ENCODE peak calls at places on chromosomes 7 and 10, in nine cellular contexts. One of them, this sample, is unnamed.

GRCh38 chr10:93471110-93471651 is 11.0 kb downstream of the MYOF start:
- DNase-seq in LHCN-M2: peak; percentile 97
- DNase-seq in stimulated activated CD4-positive, alpha-beta T cell treated with anti-CD3 and anti-CD28 coated beads, Interleukin-1b, Interleukin-23, amount 100 ng/mL, for 48 hours: no peak
- DNase-seq in astrocyte of the cerebellum: peak; percentile 93
- DNase-seq in mucosa of gallbladder: no peak
- DNase-seq in naive B cell: no peak
- DNase-seq in amniotic epithelial cell: peak; percentile 89
- DNase-seq in GOT3: no peak
- DNase-seq in AG20443: peak; percentile 72
- DNase-seq in this sample: peak; percentile 98

GRCh38 chr10:14329609-14330246 is 996 bp downstream of the FRMD4A start:
- DNase-seq in astrocyte of the cerebellum: no peak
- DNase-seq in amniotic epithelial cell: no peak
- DNase-seq in LHCN-M2: no peak
- DNase-seq in mucosa of gallbladder: no peak
- DNase-seq in AG20443: no peak
- DNase-seq in naive B cell: no peak
- DNase-seq in GOT3: no peak
- DNase-seq in stimulated activated CD4-positive, alpha-beta T cell treated with anti-CD3 and anti-CD28 coated beads, Interleukin-1b, Interleukin-23, amount 100 ng/mL, for 48 hours: no peak
- DNase-seq in this sample: no peak

GRCh38 chr7:20954711-20955641 is 168.3 kb upstream of the SP8 start:
- DNase-seq in astrocyte of the cerebellum: no peak
- DNase-seq in AG20443: no peak
- DNase-seq in mucosa of gallbladder: no peak
- DNase-seq in stimulated activated CD4-positive, alpha-beta T cell treated with anti-CD3 and anti-CD28 coated beads, Interleukin-1b, Interleukin-23, amount 100 ng/mL, for 48 hours: no peak
- DNase-seq in naive B cell: no peak
- DNase-seq in LHCN-M2: no peak
- DNase-seq in GOT3: no peak
- DNase-seq in amniotic epithelial cell: no peak
- DNase-seq in this sample: peak; percentile 31

GRCh38 chr10:119233123-119233820 is 25.9 kb downstream of the GRK5 start:
- DNase-seq in amniotic epithelial cell: no peak
- DNase-seq in stimulated activated CD4-positive, alpha-beta T cell treated with anti-CD3 and anti-CD28 coated beads, Interleukin-1b, Interleukin-23, amount 100 ng/mL, for 48 hours: peak; percentile 21
- DNase-seq in naive B cell: no peak
- DNase-seq in mucosa of gallbladder: no peak
- DNase-seq in AG20443: no peak
- DNase-seq in astrocyte of the cerebellum: no peak
- DNase-seq in LHCN-M2: no peak
- DNase-seq in GOT3: no peak
- DNase-seq in this sample: peak; percentile 62

GRCh38 chr7:41566581-41566980 is 136.3 kb downstream of the INHBA start:
- DNase-seq in astrocyte of the cerebellum: no peak
- DNase-seq in amniotic epithelial cell: no peak
- DNase-seq in mucosa of gallbladder: no peak
- DNase-seq in LHCN-M2: no peak
- DNase-seq in naive B cell: no peak
- DNase-seq in stimulated activated CD4-positive, alpha-beta T cell treated with anti-CD3 and anti-CD28 coated beads, Interleukin-1b, Interleukin-23, amount 100 ng/mL, for 48 hours: no peak
- DNase-seq in GOT3: no peak
- DNase-seq in AG20443: no peak
- DNase-seq in this sample: no peak

GRCh38 chr10:44913312-44914079 is 2.4 kb downstream of the TMEM72 start:
- DNase-seq in naive B cell: no peak
- DNase-seq in AG20443: no peak
- DNase-seq in astrocyte of the cerebellum: no peak
- DNase-seq in LHCN-M2: no peak
- DNase-seq in GOT3: no peak
- DNase-seq in stimulated activated CD4-positive, alpha-beta T cell treated with anti-CD3 and anti-CD28 coated beads, Interleukin-1b, Interleukin-23, amount 100 ng/mL, for 48 hours: peak; percentile 16
- DNase-seq in amniotic epithelial cell: peak; percentile 66
- DNase-seq in mucosa of gallbladder: no peak
- DNase-seq in this sample: peak; percentile 39

GRCh38 chr7:46930336-46930735 is 651.6 kb downstream of the TNS3 start:
- DNase-seq in naive B cell: no peak
- DNase-seq in LHCN-M2: peak; percentile 98
- DNase-seq in AG20443: peak; percentile 87
- DNase-seq in stimulated activated CD4-positive, alpha-beta T cell treated with anti-CD3 and anti-CD28 coated beads, Interleukin-1b, Interleukin-23, amount 100 ng/mL, for 48 hours: no peak
- DNase-seq in astrocyte of the cerebellum: peak; percentile 84
- DNase-seq in amniotic epithelial cell: peak; percentile 98
- DNase-seq in GOT3: peak; percentile 32
- DNase-seq in mucosa of gallbladder: no peak
- DNase-seq in this sample: peak; percentile 96

GRCh38 chr10:59383436-59383835 is 21.1 kb upstream of the FAM13C start:
- DNase-seq in LHCN-M2: no peak
- DNase-seq in stimulated activated CD4-positive, alpha-beta T cell treated with anti-CD3 and anti-CD28 coated beads, Interleukin-1b, Interleukin-23, amount 100 ng/mL, for 48 hours: no peak
- DNase-seq in GOT3: no peak
- DNase-seq in astrocyte of the cerebellum: no peak
- DNase-seq in naive B cell: no peak
- DNase-seq in mucosa of gallbladder: no peak
- DNase-seq in amniotic epithelial cell: peak; percentile 23
- DNase-seq in AG20443: no peak
- DNase-seq in this sample: peak; percentile 50

GRCh38 chr10:14810969-14811953 is 26.6 kb downstream of the CDNF start:
- DNase-seq in astrocyte of the cerebellum: no peak
- DNase-seq in amniotic epithelial cell: no peak
- DNase-seq in GOT3: no peak
- DNase-seq in mucosa of gallbladder: no peak
- DNase-seq in naive B cell: no peak
- DNase-seq in AG20443: no peak
- DNase-seq in LHCN-M2: no peak
- DNase-seq in stimulated activated CD4-positive, alpha-beta T cell treated with anti-CD3 and anti-CD28 coated beads, Interleukin-1b, Interleukin-23, amount 100 ng/mL, for 48 hours: no peak
- DNase-seq in this sample: no peak

GRCh38 chr10:98517672-98518071 is 70.9 kb upstream of the HPS1 start:
- DNase-seq in mucosa of gallbladder: no peak
- DNase-seq in naive B cell: no peak
- DNase-seq in AG20443: no peak
- DNase-seq in stimulated activated CD4-positive, alpha-beta T cell treated with anti-CD3 and anti-CD28 coated beads, Interleukin-1b, Interleukin-23, amount 100 ng/mL, for 48 hours: no peak
- DNase-seq in astrocyte of the cerebellum: no peak
- DNase-seq in GOT3: no peak
- DNase-seq in LHCN-M2: no peak
- DNase-seq in amniotic epithelial cell: no peak
- DNase-seq in this sample: no peak

GRCh38 chr7:155509725-155510551 is 36.4 kb downstream of the CNPY1 start:
- DNase-seq in mucosa of gallbladder: no peak
- DNase-seq in AG20443: no peak
- DNase-seq in naive B cell: no peak
- DNase-seq in GOT3: no peak
- DNase-seq in astrocyte of the cerebellum: no peak
- DNase-seq in stimulated activated CD4-positive, alpha-beta T cell treated with anti-CD3 and anti-CD28 coated beads, Interleukin-1b, Interleukin-23, amount 100 ng/mL, for 48 hours: no peak
- DNase-seq in LHCN-M2: no peak
- DNase-seq in amniotic epithelial cell: no peak
- DNase-seq in this sample: no peak

GRCh38 chr10:124917168-124917938 is 24.6 kb upstream of the ZRANB1 start:
- DNase-seq in amniotic epithelial cell: peak; percentile 41
- DNase-seq in LHCN-M2: peak; percentile 40
- DNase-seq in AG20443: peak; percentile 50
- DNase-seq in stimulated activated CD4-positive, alpha-beta T cell treated with anti-CD3 and anti-CD28 coated beads, Interleukin-1b, Interleukin-23, amount 100 ng/mL, for 48 hours: peak; percentile 19
- DNase-seq in mucosa of gallbladder: peak; percentile 43
- DNase-seq in naive B cell: no peak
- DNase-seq in GOT3: no peak
- DNase-seq in astrocyte of the cerebellum: no peak
- DNase-seq in this sample: peak; percentile 78

GRCh38 chr10:22475857-22476600 is 130.7 kb downstream of the SPAG6 start:
- DNase-seq in GOT3: no peak
- DNase-seq in amniotic epithelial cell: no peak
- DNase-seq in naive B cell: peak; percentile 19
- DNase-seq in mucosa of gallbladder: no peak
- DNase-seq in stimulated activated CD4-positive, alpha-beta T cell treated with anti-CD3 and anti-CD28 coated beads, Interleukin-1b, Interleukin-23, amount 100 ng/mL, for 48 hours: no peak
- DNase-seq in AG20443: peak; percentile 47
- DNase-seq in astrocyte of the cerebellum: no peak
- DNase-seq in LHCN-M2: no peak
- DNase-seq in this sample: peak; percentile 23

GRCh38 chr10:104255244-104255981 is 721 bp downstream of the GSTO1 start:
- DNase-seq in AG20443: peak; percentile 76
- DNase-seq in astrocyte of the cerebellum: no peak
- DNase-seq in amniotic epithelial cell: peak; percentile 85
- DNase-seq in GOT3: no peak
- DNase-seq in LHCN-M2: peak; percentile 77
- DNase-seq in naive B cell: peak; percentile 8
- DNase-seq in stimulated activated CD4-positive, alpha-beta T cell treated with anti-CD3 and anti-CD28 coated beads, Interleukin-1b, Interleukin-23, amount 100 ng/mL, for 48 hours: no peak
- DNase-seq in mucosa of gallbladder: no peak
- DNase-seq in this sample: peak; percentile 92